ENCODE peak calls at places on chromosome 11, in four cellular contexts. Q is GM12878, N is HL-60, U is K562. I is an unnamed sample.
A peak's percentile ranks its signal among the peaks of the same experiment; 100 is the strongest.

GRCh38 chr11:63866211-63866610 is 27.3 kb downstream of the MARK2 start:
- DNase-seq in U (peak; percentile 52), N (peak; percentile 92), Q (peak; percentile 86), I (peak; percentile 48)

GRCh38 chr11:94558468-94558867 is 8.7 kb upstream of the PIWIL4 start:
- DNase-seq in Q (no peak), U (no peak), N (peak; percentile 90), I (no peak)

GRCh38 chr11:123672568-123672967 is 18.1 kb upstream of the SCN3B start:
- DNase-seq in U (no peak), N (no peak), Q (no peak), I (no peak)

GRCh38 chr11:13120691-13121090 is 111.6 kb downstream of the RASSF10 start:
- DNase-seq in Q (no peak), N (no peak), U (no peak), I (no peak)

GRCh38 chr11:75214411-75214821 is 26.2 kb upstream of the TPBGL start:
- DNase-seq in N (peak; percentile 74), Q (peak; percentile 7), U (peak; percentile 92), I (no peak)

GRCh38 chr11:76798656-76799055 is 15.5 kb downstream of the TSKU start:
- DNase-seq in U (no peak), N (no peak), Q (no peak), I (no peak)

GRCh38 chr11:67416416-67417335 is 1.2 kb downstream of the CARNS1 start:
- DNase-seq in N (peak; percentile 68), Q (no peak), U (no peak), I (no peak)

GRCh38 chr11:12258451-12258850 is 118.9 kb upstream of the PARVA start:
- DNase-seq in U (peak; percentile 48), N (no peak), Q (no peak), I (no peak)

GRCh38 chr11:59028105-59028504 is 58.0 kb upstream of the GLYATL1B start:
- DNase-seq in N (peak; percentile 33), U (no peak), Q (no peak), I (no peak)

GRCh38 chr11:38160433-38160832 is 1562.4 kb upstream of the RAG2 start:
- DNase-seq in Q (no peak), U (no peak), N (no peak), I (no peak)

GRCh38 chr11:60858731-60859464 is 3.1 kb upstream of the PTGDR2 start:
- DNase-seq in Q (no peak), U (no peak), N (no peak), I (no peak)

GRCh38 chr11:102115557-102115956 is 5.3 kb downstream of the YAP1 start:
- DNase-seq in N (no peak), U (no peak), Q (no peak), I (no peak)

GRCh38 chr11:104830080-104830479 is 68.2 kb downstream of the CASP12 start:
- DNase-seq in Q (no peak), U (no peak), N (no peak), I (no peak)

GRCh38 chr11:8638300-8638699 is 44.2 kb downstream of the TRIM66 start:
- DNase-seq in N (no peak), U (peak; percentile 46), Q (no peak), I (no peak)

GRCh38 chr11:69539416-69540117 is 58.1 kb downstream of the LINC01488 start:
- DNase-seq in U (no peak), Q (no peak), N (peak; percentile 79), I (no peak)

GRCh38 chr11:776459-777287 is 614 bp downstream of the GATD1 start:
- DNase-seq in Q (no peak), U (peak; percentile 59), N (peak; percentile 56), I (peak; percentile 77)

GRCh38 chr11:119249671-119250010 is 43.5 kb downstream of the CBL start:
- DNase-seq in U (peak; percentile 16), N (no peak), Q (no peak), I (no peak)

GRCh38 chr11:119251114-119251513 is 45.0 kb downstream of the CBL start:
- DNase-seq in N (no peak), Q (no peak), U (peak; percentile 27), I (no peak)

GRCh38 chr11:119258180-119258579 is 52.0 kb downstream of the CBL start:
- DNase-seq in N (peak; percentile 50), U (no peak), Q (no peak), I (no peak)

GRCh38 chr11:119258983-119259382 is 52.8 kb downstream of the CBL start:
- DNase-seq in Q (no peak), U (no peak), N (peak; percentile 17), I (no peak)

DNA sequence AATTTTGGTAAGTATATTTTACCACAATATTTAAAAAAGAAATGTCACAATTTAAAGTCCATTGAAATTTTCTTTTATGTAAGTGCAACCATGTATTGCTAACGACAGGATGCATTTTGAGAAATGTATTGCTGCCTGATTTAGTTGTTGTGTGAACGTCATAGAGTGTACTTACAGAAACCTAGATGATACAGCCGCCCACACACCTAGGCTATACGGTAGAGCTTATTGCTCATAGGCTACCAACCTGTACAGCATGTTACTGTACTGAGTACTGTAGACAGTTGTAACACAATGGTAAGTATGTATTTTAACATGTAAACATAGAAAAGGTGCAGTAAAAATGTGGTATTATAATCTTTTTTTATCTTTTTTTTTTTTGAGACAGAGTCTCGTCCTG is 48.1 kb downstream of the CBL start:
- DNase-seq in N (no peak), Q (no peak), U (no peak), I (no peak)
- TF ChIP-seq SPI1 in N (no peak), Q (no peak), U (no peak), I (no peak)

DNA sequence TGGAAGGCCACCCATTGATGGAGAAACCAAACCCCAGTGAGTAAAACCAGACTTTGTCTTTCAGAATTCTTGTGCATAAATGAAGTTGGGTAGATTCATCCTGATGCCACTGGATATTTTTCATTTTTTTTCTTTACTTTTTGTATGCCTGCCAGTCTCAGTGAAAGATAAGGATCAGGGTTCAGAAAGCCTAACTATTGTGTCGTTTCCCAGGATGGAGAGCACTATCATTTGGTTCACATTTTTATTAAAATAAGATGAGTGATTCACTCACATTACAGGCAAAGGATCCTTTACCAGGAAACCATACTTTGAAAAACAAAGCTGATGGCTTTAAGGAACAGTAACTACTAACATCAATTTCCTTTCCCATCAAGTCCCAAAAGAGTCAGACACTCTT is 52.0 kb downstream of the ARFGAP2 start:
- DNase-seq in N (no peak), Q (no peak), U (no peak), I (no peak)
- TF ChIP-seq SPI1 in N (no peak), Q (no peak), U (no peak), I (no peak)

GRCh38 chr11:120784566-120785251 is 239.2 kb upstream of the TBCEL start:
- DNase-seq in N (no peak), Q (no peak), U (no peak), I (no peak)
- TF ChIP-seq SPI1 in N (no peak), Q (no peak), U (no peak), I (no peak)

GRCh38 chr11:47121056-47121455 is 55.6 kb downstream of the ARFGAP2 start:
- DNase-seq in U (no peak), N (no peak), Q (no peak), I (no peak)
- TF ChIP-seq SPI1 in U (no peak), N (no peak), Q (no peak), I (no peak)

GRCh38 chr11:110337570-110338193 is 41.3 kb upstream of the RDX start:
- DNase-seq in U (peak; percentile 56), N (no peak), Q (no peak), I (no peak)

GRCh38 chr11:110336054-110336453 is 39.6 kb upstream of the RDX start:
- DNase-seq in U (no peak), Q (no peak), N (no peak), I (no peak)

GRCh38 chr11:110339456-110339855 is 43.0 kb upstream of the RDX start:
- DNase-seq in U (no peak), N (no peak), Q (no peak), I (no peak)

GRCh38 chr11:110340427-110340826 is 44.0 kb upstream of the RDX start:
- DNase-seq in Q (no peak), N (no peak), U (no peak), I (no peak)

GRCh38 chr11:110338684-110339083 is 42.3 kb upstream of the RDX start:
- DNase-seq in U (no peak), N (no peak), Q (no peak), I (no peak)
- TF ChIP-seq SPI1 in U (no peak), N (no peak), Q (peak; percentile 84), I (peak; percentile 84)

GRCh38 chr11:27217496-27217895 is 145.5 kb downstream of the CCDC34 start:
- DNase-seq in Q (no peak), N (no peak), U (no peak), I (no peak)

GRCh38 chr11:27217948-27218410 is 145.0 kb downstream of the CCDC34 start:
- DNase-seq in Q (no peak), U (no peak), N (no peak), I (no peak)

GRCh38 chr11:27214713-27215112 is 148.3 kb downstream of the CCDC34 start:
- DNase-seq in Q (no peak), U (no peak), N (no peak), I (no peak)

GRCh38 chr11:27215471-27216267 is 147.3 kb downstream of the CCDC34 start:
- DNase-seq in U (no peak), Q (no peak), N (no peak), I (no peak)

DNA sequence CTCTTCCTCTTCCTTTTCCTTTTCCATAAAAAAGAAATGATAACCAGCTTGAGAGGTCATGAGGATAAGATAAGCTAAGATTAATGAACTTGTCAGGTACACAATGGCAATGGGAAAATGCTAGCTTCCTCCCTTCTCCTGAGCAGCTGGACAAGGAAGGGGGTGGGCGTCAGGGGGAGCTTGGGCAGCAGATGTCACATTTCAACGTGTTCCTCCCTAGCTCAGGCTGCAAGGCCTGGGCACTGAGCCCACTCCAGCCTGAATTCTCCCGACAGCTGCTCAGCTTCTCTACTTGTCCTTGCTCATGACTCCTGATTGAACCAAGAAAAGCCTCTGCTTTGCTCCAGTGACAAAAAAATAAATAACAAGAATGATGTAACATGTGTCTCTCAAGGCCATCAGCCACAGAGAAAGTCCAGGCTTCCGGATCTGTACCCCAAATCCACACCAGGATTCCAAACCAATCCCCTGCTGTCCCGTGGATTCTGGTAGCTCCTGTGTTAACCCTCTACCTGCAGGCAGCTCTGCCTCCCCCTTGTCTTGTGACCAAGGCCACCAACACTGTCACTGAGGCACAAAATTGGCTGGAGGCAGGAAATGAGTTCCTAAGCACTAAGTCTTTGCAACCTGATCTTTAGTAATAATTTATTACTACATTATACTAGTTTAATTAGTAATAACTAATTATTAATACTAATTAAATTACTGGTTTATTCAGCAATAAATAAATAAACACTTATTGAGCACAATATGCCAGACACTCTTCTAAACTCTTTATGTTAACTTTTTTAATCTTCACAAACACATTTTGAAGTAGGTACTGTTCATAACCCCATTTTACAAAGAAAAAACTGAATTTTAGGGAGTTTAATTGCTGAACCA is 146.5 kb downstream of the CCDC34 start:
- DNase-seq in Q (no peak), N (no peak), U (no peak), I (no peak)
- TF ChIP-seq SPI1 in Q (no peak), N (no peak), U (no peak), I (no peak)

DNA sequence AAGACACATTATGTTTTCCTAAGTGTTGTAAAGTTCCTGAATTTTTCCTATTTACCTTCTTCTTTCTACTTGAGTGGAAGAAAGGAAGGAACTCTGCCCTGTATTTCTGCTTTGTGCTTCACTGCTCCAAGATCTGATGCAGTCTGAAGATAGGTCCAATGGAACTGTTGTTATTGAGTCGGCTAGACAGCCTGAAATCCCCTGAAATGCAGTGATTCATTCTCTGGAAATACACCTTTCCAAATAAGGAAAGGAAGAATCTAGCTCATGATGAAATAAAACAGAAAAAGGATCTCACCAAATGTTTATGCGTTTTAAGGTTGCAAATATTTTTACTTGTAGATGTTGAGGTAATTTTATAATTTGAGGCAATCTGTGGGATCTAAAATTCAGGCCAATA is 322.8 kb downstream of the GUCY1A2 start:
- DNase-seq in Q (no peak), U (no peak), N (no peak), I (no peak)
- TF ChIP-seq SPI1 in Q (no peak), U (no peak), N (no peak), I (no peak)